ENCODE peak calls at places on chromosomes 7 and 10, in four cellular contexts. Y, C, A and F are unnamed samples.

GRCh38 chr7:93736970-93737369 is 153.6 kb downstream of the TFPI2 start:
- DNase-seq in A (no peak), C (no peak), Y (no peak), F (no peak)

GRCh38 chr7:151016942-151017341 is 7.4 kb downstream of the ATG9B start:
- DNase-seq in Y (no peak), C (no peak), A (no peak), F (no peak)

GRCh38 chr7:12093365-12093764 is 117.7 kb upstream of the TMEM106B start:
- DNase-seq in C (no peak), Y (no peak), A (no peak), F (no peak)

GRCh38 chr7:143373255-143373794 is 7.8 kb upstream of the ZYX start:
- DNase-seq in Y (no peak), A (no peak), C (no peak), F (no peak)

GRCh38 chr7:139034336-139034735 is 1.5 kb downstream of the ZC3HAV1L start:
- DNase-seq in C (no peak), A (no peak), Y (no peak), F (no peak)

GRCh38 chr7:44131173-44132009 is 8.0 kb upstream of the POLD2 start:
- DNase-seq in A (no peak), C (peak; percentile 48), Y (no peak), F (peak; percentile 58)

GRCh38 chr10:69222157-69223027 is 2.3 kb downstream of the HKDC1 start:
- DNase-seq in Y (no peak), A (peak; percentile 62), C (peak; percentile 77), F (no peak)

GRCh38 chr10:131452926-131453771 is 141.6 kb upstream of the TCERG1L start:
- DNase-seq in Y (peak; percentile 87), C (peak; percentile 79), A (no peak), F (no peak)

GRCh38 chr7:123712619-123713018 is 36.2 kb downstream of the WASL start:
- DNase-seq in Y (no peak), C (no peak), A (no peak), F (no peak)

GRCh38 chr10:45380903-45381610 is 7.0 kb downstream of the ALOX5 start:
- DNase-seq in A (no peak), Y (no peak), C (no peak), F (no peak)

GRCh38 chr7:151518105-151518780 is 1.5 kb downstream of the RHEB start:
- DNase-seq in A (peak; percentile 45), C (peak; percentile 37), Y (peak; percentile 46), F (peak; percentile 32)

GRCh38 chr10:70142555-70142954 is 3.9 kb downstream of the TYSND1 start:
- DNase-seq in A (no peak), C (no peak), Y (no peak), F (no peak)

GRCh38 chr10:14468726-14469125 is 138.0 kb upstream of the FRMD4A start:
- DNase-seq in A (no peak), C (no peak), Y (no peak), F (no peak)

GRCh38 chr7:123191132-123191531 is 8.6 kb downstream of the SLC13A1 start:
- DNase-seq in A (no peak), C (no peak), Y (no peak), F (no peak)

GRCh38 chr7:45984386-45985295 is 63.6 kb upstream of the IGFBP3 start:
- DNase-seq in Y (no peak), C (no peak), A (no peak), F (no peak)

GRCh38 chr10:117555863-117556262 is 13.3 kb downstream of the EMX2 start:
- DNase-seq in Y (no peak), C (no peak), A (no peak), F (no peak)

GRCh38 chr7:159096736-159097581 is 47.7 kb downstream of the VIPR2 start:
- DNase-seq in C (no peak), A (no peak), Y (no peak), F (no peak)

GRCh38 chr7:39952378-39952777 is 2.3 kb downstream of the CDK13 start:
- DNase-seq in A (no peak), C (no peak), Y (no peak), F (no peak)

GRCh38 chr7:102061981-102062390 is 224.7 kb upstream of the SH2B2 start:
- DNase-seq in C (no peak), Y (no peak), A (no peak), F (no peak)

GRCh38 chr7:149285581-149285975 is 23.6 kb downstream of the ZNF783 start:
- DNase-seq in A (no peak), C (peak; percentile 63), Y (peak; percentile 32), F (peak; percentile 51)

GRCh38 chr10:49664842-49665355 is 14.6 kb upstream of the C10orf53 start:
- DNase-seq in Y (no peak), C (no peak), A (no peak), F (no peak)

GRCh38 chr7:148336411-148336810 is 254.2 kb upstream of the C7orf33 start:
- DNase-seq in Y (no peak), C (no peak), A (no peak), F (no peak)

GRCh38 chr10:74079028-74079913 is 71.4 kb downstream of the AP3M1 start:
- DNase-seq in Y (no peak), C (no peak), A (no peak), F (peak; percentile 28)

GRCh38 chr10:29714096-29714874 is 79.5 kb upstream of the SVIL start:
- DNase-seq in Y (peak; percentile 54), C (no peak), A (no peak), F (no peak)

GRCh38 chr7:16934947-16935742 is 53.4 kb upstream of the AGR3 start:
- DNase-seq in Y (no peak), A (no peak), C (no peak), F (no peak)

DNA sequence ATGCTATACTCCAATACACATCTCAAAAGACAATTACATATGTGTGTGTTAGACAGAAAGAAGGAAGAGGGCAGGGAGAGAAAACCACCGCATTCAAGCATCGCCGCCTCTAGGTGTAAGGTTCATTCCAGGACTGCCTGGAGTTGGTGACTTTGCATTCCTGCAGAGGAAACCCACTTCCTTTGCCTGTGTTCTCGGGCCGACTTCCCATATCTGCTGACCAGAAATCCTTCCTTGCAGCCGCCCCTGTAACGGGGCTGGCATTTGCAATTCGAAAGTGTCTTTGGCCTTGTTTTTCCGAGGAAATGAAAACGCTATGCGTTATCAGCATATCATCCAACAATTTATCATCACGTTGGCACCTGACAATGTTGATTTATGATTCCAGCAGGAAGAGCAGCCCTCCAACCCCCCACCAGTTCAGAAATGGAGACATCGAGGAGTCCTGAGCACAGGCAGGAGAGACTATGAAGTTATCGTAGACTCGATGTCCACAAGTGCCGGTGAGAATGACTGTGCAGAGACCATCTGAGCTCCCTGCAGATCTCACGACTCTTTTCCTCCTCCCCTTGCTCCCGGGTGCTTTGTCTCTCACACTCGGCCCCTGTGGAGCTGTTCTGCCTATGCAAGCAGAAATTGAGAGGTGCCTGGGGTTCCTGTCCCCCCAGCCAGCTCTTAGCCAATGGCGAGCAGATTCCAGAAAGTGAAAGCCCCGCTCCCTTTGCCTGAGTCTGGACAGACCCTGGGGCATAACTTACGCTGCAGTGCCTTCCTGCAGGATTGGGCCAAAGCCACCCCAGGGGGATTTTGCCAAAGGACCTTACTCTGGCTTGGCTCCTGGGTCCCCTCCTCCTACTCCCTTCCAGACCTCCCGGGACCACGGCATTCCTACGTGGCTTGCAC is 68.9 kb upstream of the FOXK1 start:
- DNase-seq in Y (peak; percentile 10), A (no peak), C (peak; percentile 37), F (peak; percentile 11)
- H3K4me3 ChIP-seq in Y (peak overlapping the region; percentile 12), A (no peak overlapping the region), C (no peak overlapping the region), F (peak overlapping the region; percentile 41)

DNA sequence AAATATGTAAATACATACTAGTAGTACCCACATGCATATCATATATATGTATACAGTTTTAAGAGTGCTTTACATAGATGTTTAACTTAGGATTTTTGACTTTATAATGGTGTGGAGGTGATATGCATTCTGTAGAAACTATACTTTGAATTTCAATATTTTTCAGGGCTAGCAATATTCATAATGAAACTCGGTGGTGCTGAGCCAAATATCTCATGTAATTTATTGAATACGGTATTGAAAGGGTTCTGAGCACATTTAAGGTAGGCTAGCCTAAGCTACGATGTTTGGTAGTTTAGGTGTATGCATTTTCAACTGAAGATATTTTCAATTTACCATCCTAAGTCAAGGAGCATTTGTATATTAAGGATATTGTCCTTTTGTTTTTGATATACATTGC is 36.0 kb downstream of the ZNRF2 start:
- DNase-seq in Y (no peak), C (no peak), A (no peak), F (no peak)
- H3K4me1 ChIP-seq in Y (peaks cover 1% of the 10 kb centered on the region), C (peaks cover 30% of the 10 kb centered on the region), A (peaks cover 4% of the 10 kb centered on the region), F (peaks cover 2% of the 10 kb centered on the region)

GRCh38 chr7:156257904-156258303 is 382.7 kb upstream of the RNF32 start:
- DNase-seq in A (no peak), Y (no peak), C (no peak), F (no peak)
- H3K27me3 ChIP-seq in A (no peaks in the 10 kb centered on the region), Y (no peaks in the 10 kb centered on the region), C (no peaks in the 10 kb centered on the region), F (peaks cover 34% of the 10 kb centered on the region)

GRCh38 chr7:74138945-74139843 is 35.0 kb upstream of the EIF4H start:
- DNase-seq in A (no peak), C (peak; percentile 60), Y (no peak), F (no peak)

GRCh38 chr7:74134117-74134539 is 40.0 kb upstream of the EIF4H start:
- DNase-seq in A (no peak), C (no peak), Y (no peak), F (no peak)

GRCh38 chr7:74141705-74142104 is 32.5 kb upstream of the EIF4H start:
- DNase-seq in Y (no peak), A (no peak), C (no peak), F (no peak)

GRCh38 chr7:74143383-74143782 is 30.8 kb upstream of the EIF4H start:
- DNase-seq in C (no peak), A (no peak), Y (no peak), F (no peak)

DNA sequence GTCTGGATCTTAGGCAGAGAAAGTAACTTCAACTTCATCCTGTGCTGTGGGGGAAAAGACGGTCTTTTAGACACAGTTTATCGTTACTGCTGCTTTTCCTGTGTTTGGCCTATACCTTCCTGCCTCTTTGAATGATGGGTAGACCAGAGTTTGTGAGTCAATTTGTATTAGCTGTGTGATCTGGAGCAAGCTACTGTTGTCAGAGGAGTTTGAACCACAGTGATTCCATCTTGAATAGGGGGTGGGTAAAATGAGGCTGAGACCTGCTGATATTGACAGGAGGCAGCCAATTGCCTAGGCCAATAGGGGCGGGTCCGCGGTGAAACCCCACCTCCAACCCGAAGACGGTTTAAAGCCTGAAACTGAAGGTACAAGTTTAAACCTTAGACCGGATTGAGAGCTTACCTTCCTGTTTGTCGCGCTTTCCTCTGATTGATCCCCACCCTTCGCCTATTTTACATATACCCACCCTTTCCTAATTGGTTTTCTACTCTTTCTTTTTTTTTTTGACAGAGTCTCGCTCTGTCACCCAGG is 35.8 kb upstream of the EIF4H start:
- DNase-seq in C (peak; percentile 16), A (no peak), Y (no peak), F (no peak)
- H3K4me3 ChIP-seq in C (peak overlapping the region; percentile 32), A (no peak overlapping the region), Y (no peak overlapping the region), F (no peak overlapping the region)

GRCh38 chr7:32154797-32155196 is 84.6 kb upstream of the PDE1C start:
- DNase-seq in Y (no peak), A (no peak), C (no peak), F (no peak)
- H3K4me1 ChIP-seq in Y (no peaks in the 10 kb centered on the region), A (no peaks in the 10 kb centered on the region), C (no peaks in the 10 kb centered on the region), F (no peaks in the 10 kb centered on the region)